ENCODE peak calls at places on chromosome 13, in nine cellular contexts. S, U, V, M, W, P, N, G and Q are unnamed samples.

GRCh38 chr13:27174766-27175455 is 3.3 kb upstream of the USP12 start:
- DNase-seq in V (no peak), W (no peak), N (no peak), G (no peak), P (no peak), U (no peak), S (no peak), M (peak), Q (no peak)

GRCh38 chr13:47188802-47189201 is 291.9 kb upstream of the HTR2A start:
- DNase-seq in M (peak), V (peak), U (no peak), G (no peak), P (no peak), S (no peak), W (no peak), N (no peak), Q (no peak)

GRCh38 chr13:79307433-79307861 is 98.6 kb downstream of the RBM26 start:
- DNase-seq in N (no peak), U (no peak), V (no peak), G (no peak), W (no peak), P (peak), M (no peak), S (no peak), Q (no peak)

GRCh38 chr13:24271611-24272451 is 37.5 kb upstream of the C1QTNF9 start:
- DNase-seq in N (no peak), P (no peak), G (peak), M (peak), S (no peak), V (peak), W (peak), U (no peak), Q (peak)

GRCh38 chr13:53201454-53202225 is 173.0 kb downstream of the OLFM4 start:
- DNase-seq in P (no peak), W (peak), V (no peak), N (peak), G (no peak), U (no peak), S (peak), M (no peak), Q (no peak)

GRCh38 chr13:31742102-31742695 is 2.9 kb downstream of the RXFP2 start:
- DNase-seq in G (peak), N (peak), M (peak), P (peak), U (no peak), V (peak), W (peak), S (peak), Q (peak)

GRCh38 chr13:24275041-24275440 is 34.3 kb upstream of the C1QTNF9 start:
- DNase-seq in W (no peak), U (no peak), S (no peak), N (no peak), P (no peak), V (no peak), G (no peak), M (no peak), Q (no peak)

GRCh38 chr13:30002577-30002976 is 152.2 kb upstream of the UBL3 start:
- DNase-seq in N (no peak), W (no peak), G (no peak), U (no peak), M (peak), P (peak), S (no peak), V (peak), Q (no peak)

GRCh38 chr13:71786815-71787214 is 80.2 kb downstream of the DACH1 start:
- DNase-seq in U (no peak), V (no peak), N (no peak), P (no peak), M (no peak), S (no peak), W (no peak), G (no peak), Q (no peak)

GRCh38 chr13:99614465-99614885 is 113.2 kb downstream of the TM9SF2 start:
- DNase-seq in N (no peak), G (no peak), W (peak), P (peak), U (no peak), V (no peak), S (no peak), M (no peak), Q (peak)

GRCh38 chr13:75480691-75481175 is 1.2 kb downstream of the TBC1D4 start:
- DNase-seq in G (peak), S (peak), U (no peak), W (peak), V (peak), M (peak), N (peak), P (peak), Q (peak)

GRCh38 chr13:33150146-33150545 is 133.9 kb downstream of the KL start:
- DNase-seq in P (no peak), U (no peak), S (no peak), G (no peak), V (peak), N (no peak), M (no peak), W (no peak), Q (no peak)

GRCh38 chr13:55440465-55441085 is 1700.1 kb upstream of the PRR20A start:
- DNase-seq in V (no peak), G (no peak), W (no peak), N (no peak), U (no peak), S (no peak), M (no peak), P (no peak), Q (no peak)

GRCh38 chr13:65789815-65790214 is 1440.3 kb downstream of the PCDH9 start:
- DNase-seq in M (peak), G (no peak), N (no peak), U (no peak), V (peak), W (no peak), P (peak), S (no peak), Q (no peak)

GRCh38 chr13:98297043-98297442 is 120.0 kb upstream of the RNF113B start:
- DNase-seq in P (no peak), N (peak), M (no peak), G (no peak), V (no peak), S (no peak), U (no peak), W (no peak), Q (no peak)

GRCh38 chr13:68616600-68617222 is 1386.6 kb upstream of the PCDH9 start:
- DNase-seq in W (no peak), M (no peak), P (no peak), S (no peak), V (no peak), G (no peak), U (no peak), N (no peak), Q (no peak)

GRCh38 chr13:100530645-100531044 is 57.9 kb downstream of the GGACT start:
- DNase-seq in S (no peak), U (no peak), M (no peak), W (no peak), N (no peak), P (no peak), G (peak), V (no peak), Q (no peak)

GRCh38 chr13:64568748-64569147 is 2661.4 kb downstream of the PCDH9 start:
- DNase-seq in N (no peak), G (no peak), W (no peak), U (no peak), S (no peak), V (no peak), P (no peak), M (no peak), Q (no peak)

GRCh38 chr13:79671420-79671819 is 190.5 kb downstream of the NDFIP2 start:
- DNase-seq in G (no peak), N (no peak), V (no peak), M (no peak), P (no peak), S (no peak), U (no peak), W (no peak), Q (no peak)

GRCh38 chr13:59342396-59342795 is 821.3 kb downstream of the DIAPH3 start:
- DNase-seq in M (no peak), P (no peak), S (no peak), N (no peak), V (no peak), W (no peak), G (no peak), U (no peak), Q (no peak)

GRCh38 chr13:63396746-63397145 is 1981.1 kb upstream of the PCDH20 start:
- DNase-seq in M (no peak), P (no peak), U (no peak), S (no peak), V (no peak), G (no peak), N (no peak), W (no peak), Q (no peak)

GRCh38 chr13:28329395-28330158 is 165.4 kb downstream of the FLT1 start:
- DNase-seq in P (no peak), V (peak), M (peak), U (no peak), W (no peak), G (peak), S (no peak), N (no peak), Q (no peak)

GRCh38 chr13:39132286-39132685 is 94.0 kb downstream of the NHLRC3 start:
- DNase-seq in G (no peak), S (no peak), U (no peak), P (no peak), N (no peak), W (no peak), V (no peak), M (no peak), Q (no peak)

GRCh38 chr13:29847501-29847983 is 2.9 kb downstream of the UBL3 start:
- DNase-seq in N (no peak), P (peak), U (no peak), G (no peak), W (no peak), S (peak), M (peak), V (peak), Q (no peak)

GRCh38 chr13:46624821-46625220 is 71.9 kb downstream of the LRCH1 start:
- DNase-seq in N (no peak), W (no peak), M (no peak), G (no peak), V (no peak), U (no peak), P (no peak), S (no peak), Q (no peak)

GRCh38 chr13:40971321-40971720 is 47.8 kb downstream of the ELF1 start:
- DNase-seq in G (no peak), W (no peak), P (no peak), M (no peak), N (no peak), U (no peak), V (no peak), S (no peak), Q (no peak)

GRCh38 chr13:44739120-44739519 is 163.0 kb upstream of the TSC22D1 start:
- DNase-seq in V (no peak), G (no peak), W (no peak), P (no peak), N (no peak), M (no peak), U (no peak), S (no peak), Q (no peak)
- TF ChIP-seq CTCF in V (no peak), G (no peak), W (no peak), P (no peak), N (peak), M (peak), U (no peak), S (no peak), Q (no peak)

DNA sequence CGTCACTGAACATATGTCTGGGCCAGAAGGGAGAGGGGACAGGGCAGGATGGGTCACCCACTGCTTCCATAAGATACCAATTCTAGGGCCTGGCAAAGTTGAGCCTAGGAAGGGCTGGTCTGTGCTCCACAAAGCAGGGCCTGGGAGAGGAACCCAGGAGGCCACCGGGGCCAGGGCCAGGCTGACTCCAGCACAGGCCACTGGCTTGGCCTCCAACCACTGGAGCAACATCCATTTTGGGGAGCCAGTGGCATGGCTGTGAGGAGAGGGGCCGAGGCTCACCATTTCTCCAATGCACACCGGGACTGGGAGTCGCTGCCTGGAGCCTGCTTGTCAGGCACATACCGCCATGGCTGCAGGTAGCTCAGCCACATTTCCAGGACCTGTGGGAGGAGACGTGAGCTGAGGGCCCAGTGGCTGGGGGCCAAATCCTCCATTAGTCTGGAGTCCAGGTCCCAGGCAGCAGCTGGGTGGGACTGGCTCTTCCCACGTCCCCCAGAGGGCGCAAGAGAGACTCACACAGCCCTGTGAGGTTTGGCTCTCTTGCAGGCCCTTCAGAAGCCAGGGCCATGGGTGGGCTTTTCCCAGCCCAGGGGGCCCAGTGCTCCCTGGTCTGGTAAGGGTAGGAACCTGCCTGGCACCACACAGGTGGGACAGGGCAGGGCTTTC is 27.7 kb downstream of the TUBA3C start:
- DNase-seq in N (no peak), P (peak), G (no peak), V (no peak), M (no peak), W (no peak), S (no peak), U (no peak), Q (no peak)
- TF ChIP-seq CTCF in N (no peak), P (no peak), G (no peak), V (no peak), M (no peak), W (no peak), S (no peak), U (no peak), Q (no peak)

GRCh38 chr13:45490068-45490467 is 25.3 kb downstream of the COG3 start:
- DNase-seq in W (no peak), S (no peak), N (no peak), M (no peak), V (no peak), P (peak), U (no peak), G (no peak), Q (no peak)
- TF ChIP-seq CTCF in W (no peak), S (no peak), N (no peak), M (no peak), V (no peak), P (no peak), U (no peak), G (no peak), Q (peak)

GRCh38 chr13:95188128-95188527 is 113.1 kb downstream of the ABCC4 start:
- DNase-seq in S (no peak), V (no peak), G (no peak), P (no peak), W (no peak), M (no peak), N (no peak), U (no peak), Q (no peak)

GRCh38 chr13:95192998-95193397 is 108.3 kb downstream of the ABCC4 start:
- DNase-seq in W (no peak), M (no peak), N (no peak), P (no peak), S (no peak), G (no peak), V (no peak), U (no peak), Q (no peak)

GRCh38 chr13:95195146-95195545 is 106.1 kb downstream of the ABCC4 start:
- DNase-seq in N (no peak), G (no peak), P (no peak), M (no peak), V (no peak), U (no peak), W (no peak), S (no peak), Q (no peak)

GRCh38 chr13:95193509-95194230 is 107.6 kb downstream of the ABCC4 start:
- DNase-seq in S (no peak), G (no peak), V (no peak), W (no peak), U (no peak), M (peak), P (no peak), N (no peak), Q (no peak)

GRCh38 chr13:95191821-95192220 is 109.4 kb downstream of the ABCC4 start:
- DNase-seq in U (no peak), G (peak), W (peak), M (peak), S (peak), N (peak), V (peak), P (peak), Q (peak)
- TF ChIP-seq CTCF in U (peak), G (peak), W (peak), M (peak), S (peak), N (peak), V (peak), P (peak), Q (peak)

GRCh38 chr13:110274687-110275086 is 32.3 kb downstream of the COL4A1 start:
- DNase-seq in M (peak), V (no peak), P (peak), G (no peak), S (no peak), N (no peak), W (no peak), U (no peak), Q (no peak)
- TF ChIP-seq CTCF in M (peak), V (peak), P (no peak), G (no peak), S (no peak), N (no peak), W (no peak), U (peak), Q (no peak)

GRCh38 chr13:110957181-110957884 is 42.5 kb upstream of the ANKRD10 start:
- DNase-seq in V (no peak), N (no peak), U (no peak), S (no peak), M (no peak), G (no peak), P (peak), W (no peak), Q (no peak)
- TF ChIP-seq CTCF in V (no peak), N (no peak), U (no peak), S (no peak), M (peak), G (no peak), P (no peak), W (no peak), Q (no peak)

DNA sequence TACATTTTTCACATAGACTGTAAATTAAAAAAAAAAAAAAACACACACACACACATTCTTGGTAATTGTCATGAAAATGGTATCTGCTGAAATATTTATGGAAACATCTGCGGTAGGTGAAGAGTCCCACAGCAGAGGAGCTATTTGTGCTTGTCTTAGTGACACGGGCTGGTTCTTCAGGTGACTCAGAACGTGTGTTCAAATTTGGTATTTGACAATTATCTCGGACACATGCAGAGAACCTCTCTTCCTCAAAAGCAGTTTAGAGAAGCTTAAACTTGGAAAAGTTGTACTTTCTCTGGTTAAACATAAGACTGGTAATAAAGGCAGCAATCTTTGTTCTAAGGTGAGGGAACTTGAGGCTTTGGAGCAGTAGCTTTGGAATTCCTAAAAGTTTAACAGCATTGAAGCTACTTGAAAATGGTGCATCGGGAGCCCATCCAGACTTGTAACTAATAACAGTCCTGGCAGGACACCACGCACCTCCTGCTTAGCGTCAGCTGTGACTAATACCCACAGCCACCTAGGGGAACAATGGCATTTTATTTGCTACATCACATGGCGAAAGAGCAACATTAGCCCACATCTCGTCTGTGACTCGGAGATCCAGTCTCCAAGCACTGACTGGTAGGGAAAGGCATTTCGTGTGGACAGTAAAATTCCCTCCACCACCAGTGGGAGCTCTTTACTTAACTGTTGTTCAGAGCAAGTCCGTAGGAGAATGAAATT is 1505.1 kb upstream of the SLC10A2 start:
- DNase-seq in S (peak), V (peak), W (peak), P (peak), U (peak), N (peak), M (peak), G (peak), Q (no peak)
- TF ChIP-seq CTCF in S (peak), V (peak), W (peak), P (peak), U (peak), N (peak), M (peak), G (peak), Q (peak)